ENCODE peak calls at places on chromosomes 16 and 17, in eight cellular contexts. O is OCI-LY7; I is cardiac fibroblast; G is COR-L47; C is ELR; V is ecto neural progenitor cell; Q is A172; P is stimulated activated CD4-positive, alpha-beta T cell treated with anti-CD3 and anti-CD28 coated beads, Interleukin-2, amount 100 ng/mL, for 48 hours. W is an unnamed sample.

GRCh38 chr16:77574867-77575619 is 140.2 kb upstream of the ADAMTS18 start:
- DNase-seq in O (no peak), I (peak; percentile 60), G (no peak), C (no peak), V (no peak), Q (no peak), P (no peak), W (no peak)

GRCh38 chr17:62871291-62871690 is 63.2 kb upstream of the MARCHF10 start:
- DNase-seq in O (no peak), I (no peak), G (no peak), C (no peak), V (no peak), Q (no peak), P (no peak), W (no peak)

GRCh38 chr17:37527249-37527851 is 37.7 kb downstream of the DUSP14 start:
- DNase-seq in O (peak; percentile 72), I (peak; percentile 66), G (peak; percentile 13), C (peak; percentile 76), V (no peak), Q (peak; percentile 49), P (no peak), W (peak; percentile 42)

GRCh38 chr16:55346475-55346874 is 22.5 kb downstream of the IRX6 start:
- DNase-seq in O (no peak), I (no peak), G (no peak), C (no peak), V (no peak), Q (no peak), P (no peak), W (no peak)

GRCh38 chr16:83843657-83844056 is 35.9 kb downstream of the HSBP1 start:
- DNase-seq in O (peak; percentile 29), I (no peak), G (no peak), C (no peak), V (peak; percentile 44), Q (no peak), P (no peak), W (no peak)

GRCh38 chr17:28290703-28291102 is 28.3 kb upstream of the TMEM97 start:
- DNase-seq in O (no peak), I (no peak), G (no peak), C (no peak), V (no peak), Q (no peak), P (no peak), W (no peak)

GRCh38 chr17:50468120-50469004 is at the start of gene CHAD:
- DNase-seq in O (no peak), I (no peak), G (no peak), C (no peak), V (peak; percentile 67), Q (no peak), P (no peak), W (peak; percentile 27)

GRCh38 chr16:74521691-74522090 is 85.2 kb downstream of the GLG1 start:
- DNase-seq in O (no peak), I (peak; percentile 49), G (no peak), C (peak; percentile 59), V (no peak), Q (no peak), P (no peak), W (no peak)

GRCh38 chr17:68053237-68054030 is 17.9 kb downstream of the KPNA2 start:
- DNase-seq in O (no peak), I (peak; percentile 87), G (no peak), C (peak; percentile 72), V (no peak), Q (peak; percentile 44), P (no peak), W (no peak)

GRCh38 chr17:15436399-15437369 is 30.7 kb downstream of the CDRT4 start:
- DNase-seq in O (peak; percentile 74), I (peak; percentile 82), G (no peak), C (peak; percentile 52), V (no peak), Q (peak; percentile 77), P (peak; percentile 7), W (peak; percentile 40)

GRCh38 chr16:71859751-71860521 is 14.2 kb downstream of the ATXN1L start:
- DNase-seq in O (no peak), I (no peak), G (no peak), C (no peak), V (no peak), Q (no peak), P (no peak), W (no peak)

GRCh38 chr16:54519161-54519685 is 232.6 kb upstream of the IRX3 start:
- DNase-seq in O (no peak), I (no peak), G (no peak), C (no peak), V (no peak), Q (no peak), P (no peak), W (no peak)

GRCh38 chr17:81125573-81126081 is 39.7 kb upstream of the PVALEF start:
- DNase-seq in O (no peak), I (no peak), G (no peak), C (no peak), V (no peak), Q (peak; percentile 45), P (no peak), W (peak; percentile 30)

GRCh38 chr17:32007463-32008298 is 498 bp downstream of the LRRC37B start:
- DNase-seq in O (peak; percentile 59), I (peak; percentile 26), G (no peak), C (peak; percentile 59), V (peak; percentile 76), Q (peak; percentile 56), P (peak; percentile 26), W (peak; percentile 73)

W was measured in NCI-H524.